ENCODE peak calls at places on chromosomes 6 and 20, in five cellular contexts. One of them, this sample, is unnamed.

GRCh38 chr6:14316911-14317535 is 199.5 kb downstream of the CD83 start:
- DNase-seq in Peyer's patch: peak
- DNase-seq in WTC11: peak
- DNase-seq in lower lobe of right lung: no peak
- DNase-seq in GM10248: peak
- DNase-seq in this sample: peak

GRCh38 chr6:32763417-32763816 is at the start of gene HLA-DQB2:
- DNase-seq in Peyer's patch: no peak
- DNase-seq in WTC11: no peak
- DNase-seq in lower lobe of right lung: no peak
- DNase-seq in GM10248: no peak
- DNase-seq in this sample: no peak

GRCh38 chr6:75563032-75563431 is 38.6 kb upstream of the SENP6 start:
- DNase-seq in Peyer's patch: peak
- DNase-seq in WTC11: peak
- DNase-seq in lower lobe of right lung: no peak
- DNase-seq in GM10248: no peak
- DNase-seq in this sample: peak

GRCh38 chr20:32945710-32946221 is 58.5 kb downstream of the SUN5 start:
- DNase-seq in Peyer's patch: no peak
- DNase-seq in WTC11: no peak
- DNase-seq in lower lobe of right lung: no peak
- DNase-seq in GM10248: no peak
- DNase-seq in this sample: peak

GRCh38 chr20:37821691-37822655 is 81.0 kb upstream of the VSTM2L start:
- DNase-seq in Peyer's patch: no peak
- DNase-seq in WTC11: no peak
- DNase-seq in lower lobe of right lung: no peak
- DNase-seq in GM10248: no peak
- DNase-seq in this sample: no peak

GRCh38 chr6:136085370-136086115 is 164.6 kb downstream of the MTFR2 start:
- DNase-seq in Peyer's patch: no peak
- DNase-seq in WTC11: no peak
- DNase-seq in lower lobe of right lung: no peak
- DNase-seq in GM10248: no peak
- DNase-seq in this sample: no peak

GRCh38 chr6:126312013-126312665 is 27.8 kb upstream of the CENPW start:
- DNase-seq in Peyer's patch: no peak
- DNase-seq in WTC11: no peak
- DNase-seq in lower lobe of right lung: no peak
- DNase-seq in GM10248: peak
- DNase-seq in this sample: no peak

GRCh38 chr20:54255157-54255556 is 47.3 kb downstream of the PFDN4 start:
- DNase-seq in Peyer's patch: no peak
- DNase-seq in WTC11: no peak
- DNase-seq in lower lobe of right lung: no peak
- DNase-seq in GM10248: no peak
- DNase-seq in this sample: no peak

GRCh38 chr20:36777152-36777551 is 3.6 kb upstream of the DSN1 start:
- DNase-seq in Peyer's patch: no peak
- DNase-seq in WTC11: no peak
- DNase-seq in lower lobe of right lung: no peak
- DNase-seq in GM10248: no peak
- DNase-seq in this sample: no peak

GRCh38 chr6:45438849-45439406 is 61.2 kb upstream of the SUPT3H start:
- DNase-seq in Peyer's patch: no peak
- DNase-seq in WTC11: no peak
- DNase-seq in lower lobe of right lung: no peak
- DNase-seq in GM10248: no peak
- DNase-seq in this sample: no peak

GRCh38 chr20:1299522-1299921 is 29.4 kb downstream of the SDCBP2 start:
- DNase-seq in Peyer's patch: no peak
- DNase-seq in WTC11: peak
- DNase-seq in lower lobe of right lung: no peak
- DNase-seq in GM10248: peak
- DNase-seq in this sample: peak

GRCh38 chr6:111765681-111766523 is 107.3 kb downstream of the FYN start:
- DNase-seq in Peyer's patch: no peak
- DNase-seq in WTC11: no peak
- DNase-seq in lower lobe of right lung: no peak
- DNase-seq in GM10248: no peak
- DNase-seq in this sample: no peak

GRCh38 chr6:4849214-4849613 is 73.0 kb downstream of the CDYL start:
- DNase-seq in Peyer's patch: no peak
- DNase-seq in WTC11: no peak
- DNase-seq in lower lobe of right lung: no peak
- DNase-seq in GM10248: no peak
- DNase-seq in this sample: no peak

GRCh38 chr6:163790296-163790840 is 375.9 kb downstream of the QKI start:
- DNase-seq in Peyer's patch: no peak
- DNase-seq in WTC11: no peak
- DNase-seq in lower lobe of right lung: no peak
- DNase-seq in GM10248: no peak
- DNase-seq in this sample: no peak

GRCh38 chr20:21613512-21613911 is 92.0 kb upstream of the PAX1 start:
- DNase-seq in Peyer's patch: peak
- DNase-seq in WTC11: no peak
- DNase-seq in lower lobe of right lung: no peak
- DNase-seq in GM10248: no peak
- DNase-seq in this sample: no peak

GRCh38 chr20:22106308-22106938 is 401.0 kb downstream of the PAX1 start:
- DNase-seq in Peyer's patch: no peak
- DNase-seq in WTC11: no peak
- DNase-seq in lower lobe of right lung: no peak
- DNase-seq in GM10248: no peak
- DNase-seq in this sample: no peak

GRCh38 chr20:25588491-25588890 is 3.2 kb upstream of the NINL start:
- DNase-seq in Peyer's patch: no peak
- DNase-seq in WTC11: no peak
- DNase-seq in lower lobe of right lung: no peak
- DNase-seq in GM10248: no peak
- DNase-seq in this sample: no peak

GRCh38 chr20:34595377-34596184 is 37.1 kb downstream of the MAP1LC3A start:
- DNase-seq in Peyer's patch: no peak
- DNase-seq in WTC11: no peak
- DNase-seq in lower lobe of right lung: no peak
- DNase-seq in GM10248: no peak
- DNase-seq in this sample: no peak

GRCh38 chr6:99613398-99613704 is 6.7 kb downstream of the PRDM13 start:
- DNase-seq in Peyer's patch: peak
- DNase-seq in WTC11: peak
- DNase-seq in lower lobe of right lung: peak
- DNase-seq in GM10248: peak
- DNase-seq in this sample: peak

GRCh38 chr20:62584671-62585512 is 57.4 kb upstream of the SLCO4A1 start:
- DNase-seq in Peyer's patch: no peak
- DNase-seq in WTC11: no peak
- DNase-seq in lower lobe of right lung: no peak
- DNase-seq in GM10248: no peak
- DNase-seq in this sample: no peak

GRCh38 chr6:141922898-141923297 is 209.8 kb upstream of the GJE1 start:
- DNase-seq in Peyer's patch: no peak
- DNase-seq in WTC11: no peak
- DNase-seq in lower lobe of right lung: no peak
- DNase-seq in GM10248: no peak
- DNase-seq in this sample: no peak

GRCh38 chr6:56580271-56580670 is 62.4 kb downstream of the DST start:
- DNase-seq in Peyer's patch: no peak
- DNase-seq in WTC11: no peak
- DNase-seq in lower lobe of right lung: no peak
- DNase-seq in GM10248: no peak
- DNase-seq in this sample: no peak

GRCh38 chr6:168206681-168207274 is 112.8 kb downstream of the DACT2 start:
- DNase-seq in Peyer's patch: peak
- DNase-seq in WTC11: no peak
- DNase-seq in lower lobe of right lung: no peak
- DNase-seq in GM10248: no peak
- DNase-seq in this sample: no peak

GRCh38 chr6:34248198-34248726 is 544 bp downstream of the SMIM29 start:
- DNase-seq in Peyer's patch: peak
- DNase-seq in WTC11: peak
- DNase-seq in lower lobe of right lung: peak
- DNase-seq in GM10248: peak
- DNase-seq in this sample: peak

GRCh38 chr6:144410059-144410458 is 124.9 kb downstream of the UTRN start:
- DNase-seq in Peyer's patch: no peak
- DNase-seq in WTC11: no peak
- DNase-seq in lower lobe of right lung: no peak
- DNase-seq in GM10248: no peak
- DNase-seq in this sample: no peak

GRCh38 chr20:34680586-34680985 is 3.7 kb upstream of the PIGU start:
- DNase-seq in Peyer's patch: no peak
- DNase-seq in WTC11: no peak
- DNase-seq in lower lobe of right lung: no peak
- DNase-seq in GM10248: no peak
- DNase-seq in this sample: no peak

GRCh38 chr6:39353698-39354315 is 31.3 kb upstream of the KCNK16 start:
- DNase-seq in Peyer's patch: no peak
- DNase-seq in WTC11: no peak
- DNase-seq in lower lobe of right lung: no peak
- DNase-seq in GM10248: no peak
- DNase-seq in this sample: no peak

GRCh38 chr6:3751019-3751729 is at the start of gene PXDC1:
- DNase-seq in Peyer's patch: peak
- DNase-seq in WTC11: peak
- DNase-seq in lower lobe of right lung: peak
- DNase-seq in GM10248: no peak
- DNase-seq in this sample: peak

GRCh38 chr6:147384737-147385710 is 123.5 kb upstream of the SAMD5 start:
- DNase-seq in Peyer's patch: no peak
- DNase-seq in WTC11: no peak
- DNase-seq in lower lobe of right lung: no peak
- DNase-seq in GM10248: no peak
- DNase-seq in this sample: no peak

GRCh38 chr6:147389463-147389862 is 119.0 kb upstream of the SAMD5 start:
- DNase-seq in Peyer's patch: no peak
- DNase-seq in WTC11: no peak
- DNase-seq in lower lobe of right lung: no peak
- DNase-seq in GM10248: no peak
- DNase-seq in this sample: no peak

GRCh38 chr6:147395158-147395557 is 113.3 kb upstream of the SAMD5 start:
- DNase-seq in Peyer's patch: no peak
- DNase-seq in WTC11: no peak
- DNase-seq in lower lobe of right lung: no peak
- DNase-seq in GM10248: no peak
- DNase-seq in this sample: no peak

GRCh38 chr6:147392917-147393625 is 115.4 kb upstream of the SAMD5 start:
- DNase-seq in Peyer's patch: no peak
- DNase-seq in WTC11: no peak
- DNase-seq in lower lobe of right lung: no peak
- DNase-seq in GM10248: no peak
- DNase-seq in this sample: peak

GRCh38 chr6:147390909-147391536 is 117.5 kb upstream of the SAMD5 start:
- DNase-seq in Peyer's patch: no peak
- DNase-seq in WTC11: no peak
- DNase-seq in lower lobe of right lung: no peak
- DNase-seq in GM10248: no peak
- DNase-seq in this sample: peak
- TF ChIP-seq CTCF in Peyer's patch: no peak
- TF ChIP-seq CTCF in WTC11: peak
- TF ChIP-seq CTCF in lower lobe of right lung: peak
- TF ChIP-seq CTCF in GM10248: no peak
- TF ChIP-seq CTCF in this sample: peak

GRCh38 chr6:43016935-43017334 is 2.9 kb downstream of the KLHDC3 start:
- DNase-seq in Peyer's patch: no peak
- DNase-seq in WTC11: no peak
- DNase-seq in lower lobe of right lung: no peak
- DNase-seq in GM10248: no peak
- DNase-seq in this sample: no peak

GRCh38 chr6:43020052-43020705 is 1.2 kb upstream of the RRP36 start:
- DNase-seq in Peyer's patch: no peak
- DNase-seq in WTC11: no peak
- DNase-seq in lower lobe of right lung: no peak
- DNase-seq in GM10248: no peak
- DNase-seq in this sample: no peak

GRCh38 chr6:43020847-43021246 is 576 bp upstream of the RRP36 start:
- DNase-seq in Peyer's patch: no peak
- DNase-seq in WTC11: peak
- DNase-seq in lower lobe of right lung: no peak
- DNase-seq in GM10248: no peak
- DNase-seq in this sample: no peak

GRCh38 chr6:43021270-43022047 is at the start of gene RRP36:
- DNase-seq in Peyer's patch: peak
- DNase-seq in WTC11: peak
- DNase-seq in lower lobe of right lung: peak
- DNase-seq in GM10248: peak
- DNase-seq in this sample: peak

DNA sequence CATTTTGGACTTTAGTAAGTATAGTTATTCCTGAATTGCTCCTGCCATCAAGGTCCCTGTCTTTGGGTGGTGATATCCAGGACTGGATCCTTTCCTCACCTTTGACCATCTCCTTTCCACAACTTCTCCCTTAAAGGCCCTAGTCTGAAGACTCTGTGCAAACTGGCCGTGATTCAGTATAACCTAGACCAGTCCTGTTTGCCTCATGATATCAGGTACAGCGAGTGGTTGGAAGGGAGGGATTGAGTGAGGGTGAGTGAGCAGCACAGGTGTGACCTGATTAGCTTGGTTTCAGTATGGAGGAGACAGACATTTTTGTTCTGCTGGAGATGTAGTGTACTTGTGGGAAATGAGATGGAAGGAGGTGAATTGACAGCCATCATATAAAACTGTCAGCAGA is 2.3 kb upstream of the RRP36 start:
- DNase-seq in Peyer's patch: no peak
- DNase-seq in WTC11: no peak
- DNase-seq in lower lobe of right lung: no peak
- DNase-seq in GM10248: no peak
- DNase-seq in this sample: no peak
- TF ChIP-seq CTCF in Peyer's patch: no peak
- TF ChIP-seq CTCF in WTC11: no peak
- TF ChIP-seq CTCF in lower lobe of right lung: no peak
- TF ChIP-seq CTCF in GM10248: no peak
- TF ChIP-seq CTCF in this sample: no peak

DNA sequence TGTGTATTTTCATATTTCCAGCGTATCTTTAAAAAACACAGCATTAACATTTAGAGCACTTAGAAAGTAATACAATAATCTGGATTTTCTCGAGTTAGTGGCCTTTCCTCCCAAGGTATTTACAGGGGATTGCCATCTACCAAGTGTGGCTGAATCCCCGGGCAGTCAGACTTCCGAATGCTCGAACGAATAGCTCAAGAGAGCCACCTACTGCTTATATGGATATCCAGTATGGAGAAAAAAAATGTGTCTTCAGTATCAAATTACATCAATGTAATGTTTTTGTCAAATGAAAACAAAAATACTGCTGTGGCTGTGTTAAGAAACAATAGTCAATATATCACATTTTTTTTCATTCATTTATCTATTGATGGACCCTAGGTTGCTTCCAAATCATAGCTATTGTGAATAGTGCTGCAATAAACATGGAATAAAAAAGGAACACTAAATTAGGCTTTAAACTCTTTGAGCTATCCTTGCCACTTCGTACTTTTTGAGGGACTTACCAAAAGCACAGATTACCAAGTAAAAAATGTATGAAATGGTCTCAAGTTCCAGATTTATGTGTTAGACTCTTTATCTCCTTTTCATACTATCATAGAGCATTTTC is 654.5 kb upstream of the PTCHD4 start:
- DNase-seq in Peyer's patch: no peak
- DNase-seq in WTC11: peak
- DNase-seq in lower lobe of right lung: no peak
- DNase-seq in GM10248: peak
- DNase-seq in this sample: peak
- TF ChIP-seq CTCF in Peyer's patch: no peak
- TF ChIP-seq CTCF in WTC11: peak
- TF ChIP-seq CTCF in lower lobe of right lung: peak
- TF ChIP-seq CTCF in GM10248: peak
- TF ChIP-seq CTCF in this sample: peak

GRCh38 chr6:160510199-160510598 is 153.9 kb downstream of the LPA start:
- DNase-seq in Peyer's patch: no peak
- DNase-seq in WTC11: no peak
- DNase-seq in lower lobe of right lung: no peak
- DNase-seq in GM10248: no peak
- DNase-seq in this sample: no peak
- TF ChIP-seq CTCF in Peyer's patch: no peak
- TF ChIP-seq CTCF in WTC11: no peak
- TF ChIP-seq CTCF in lower lobe of right lung: no peak
- TF ChIP-seq CTCF in GM10248: no peak
- TF ChIP-seq CTCF in this sample: no peak